ENCODE peak calls at places on chromosome 19, in nine cellular contexts. S, U, L, Y, P, K, M, G and Q are unnamed samples.

GRCh38 chr19:5104871-5105351 is 136.0 kb downstream of the KDM4B start:
- DNase-seq in P (no peak), G (no peak), U (no peak), S (no peak), K (no peak), L (no peak), M (no peak), Y (no peak), Q (no peak)

GRCh38 chr19:49327878-49328544 is 3.0 kb upstream of the SLC6A16 start:
- DNase-seq in M (peak; percentile 1), S (no peak), Y (no peak), U (peak; percentile 49), L (no peak), P (no peak), G (peak; percentile 23), K (peak; percentile 37), Q (no peak)

GRCh38 chr19:47619763-47620162 is 10.8 kb downstream of the BICRA start:
- DNase-seq in Y (no peak), L (no peak), K (no peak), P (no peak), M (no peak), S (no peak), G (peak; percentile 73), U (no peak), Q (no peak)

GRCh38 chr19:8085606-8086464 is 33.3 kb downstream of the CCL25 start:
- DNase-seq in P (no peak), L (no peak), Y (no peak), M (no peak), U (no peak), G (no peak), K (no peak), S (no peak), Q (peak; percentile 58)

GRCh38 chr19:37961198-37961597 is 54.2 kb downstream of the SIPA1L3 start:
- DNase-seq in Y (no peak), P (no peak), U (no peak), M (no peak), K (no peak), G (no peak), S (no peak), L (no peak), Q (no peak)

GRCh38 chr19:46217476-46217875 is 12.1 kb upstream of the IGFL1 start:
- DNase-seq in M (no peak), K (no peak), G (no peak), L (no peak), U (no peak), Y (no peak), S (no peak), P (no peak), Q (no peak)

GRCh38 chr19:56091751-56092546 is 29.1 kb downstream of the ZNF787 start:
- DNase-seq in S (no peak), L (no peak), M (no peak), P (no peak), U (no peak), Y (no peak), K (no peak), G (no peak), Q (no peak)

GRCh38 chr19:17075860-17076538 is 422 bp downstream of the MYO9B start:
- DNase-seq in L (peak; percentile 48), S (peak; percentile 49), P (peak; percentile 36), Y (peak; percentile 39), U (peak; percentile 57), G (peak; percentile 33), K (peak; percentile 37), M (no peak), Q (no peak)

GRCh38 chr19:35641515-35642151 is at the start of gene ETV2:
- DNase-seq in L (peak; percentile 50), G (peak; percentile 42), S (peak; percentile 55), P (no peak), Y (no peak), K (peak; percentile 33), M (no peak), U (no peak), Q (no peak)

GRCh38 chr19:47408156-47408938 is 11.0 kb downstream of the MEIS3 start:
- DNase-seq in U (no peak), P (no peak), K (no peak), M (no peak), L (no peak), S (no peak), G (no peak), Y (no peak), Q (no peak)

GRCh38 chr19:51292971-51293370 is 18.5 kb upstream of the IGLON5 start:
- DNase-seq in P (peak; percentile 25), Y (no peak), U (no peak), S (no peak), M (no peak), K (no peak), G (no peak), L (no peak), Q (no peak)

GRCh38 chr19:39923862-39924261 is 10.6 kb downstream of the FCGBP start:
- DNase-seq in Y (no peak), U (no peak), G (no peak), K (no peak), M (no peak), L (no peak), P (no peak), S (no peak), Q (no peak)

GRCh38 chr19:56253737-56254136 is 18.8 kb upstream of the EDDM13 start:
- DNase-seq in P (no peak), G (peak; percentile 71), L (no peak), U (peak; percentile 56), M (no peak), S (no peak), Y (no peak), K (no peak), Q (peak; percentile 65)

GRCh38 chr19:5719274-5719960 is 529 bp downstream of the LONP1 start:
- DNase-seq in P (no peak), U (peak; percentile 32), S (no peak), L (no peak), G (peak; percentile 13), Y (no peak), K (no peak), M (no peak), Q (no peak)

GRCh38 chr19:17779281-17779930 is 15.5 kb upstream of the B3GNT3 start:
- DNase-seq in Y (peak; percentile 53), U (peak; percentile 83), M (no peak), S (peak; percentile 36), P (no peak), L (peak; percentile 35), K (no peak), G (peak; percentile 15), Q (peak; percentile 38)

GRCh38 chr19:35034005-35034502 is 3.8 kb downstream of the SCN1B start:
- DNase-seq in M (no peak), P (no peak), K (no peak), Y (no peak), U (no peak), G (no peak), L (no peak), S (no peak), Q (no peak)

GRCh38 chr19:35380450-35381124 is 9.7 kb downstream of the GPR42 start:
- DNase-seq in Y (no peak), K (no peak), M (peak; percentile 43), U (no peak), L (no peak), S (no peak), G (no peak), P (no peak), Q (no peak)

GRCh38 chr19:41934849-41935374 is 6.7 kb upstream of the ERFL start:
- DNase-seq in P (peak; percentile 56), U (peak; percentile 70), Y (peak; percentile 37), L (peak; percentile 67), G (peak; percentile 49), M (no peak), S (peak; percentile 76), K (peak; percentile 73), Q (peak; percentile 32)

GRCh38 chr19:11098861-11099260 is 9.6 kb downstream of the LDLR start:
- DNase-seq in L (no peak), P (no peak), G (no peak), Y (no peak), S (no peak), K (no peak), M (no peak), U (no peak), Q (no peak)